ENCODE peak calls at places on chromosomes 4 and X, in four cellular contexts. B is nephron progenitor cell; C is NCI-H460; G is stimulated activated CD8-positive, alpha-beta memory T cell treated with anti-CD3 and anti-CD28 coated beads, Interleukin-4, amount 100 ng/mL, for 1 hour. S is an unnamed sample.

GRCh38 chrX:17412692-17413091 is 37.7 kb downstream of the NHS start:
- DNase-seq in B (no peak), G (no peak), C (peak; percentile 40), S (no peak)

GRCh38 chr4:140018931-140019618 is 134.9 kb downstream of the MAML3 start:
- DNase-seq in G (no peak), B (no peak), C (no peak), S (no peak)

GRCh38 chrX:118723376-118723775 is 4.0 kb upstream of the IL13RA1 start:
- DNase-seq in G (no peak), B (no peak), C (no peak), S (no peak)

GRCh38 chrX:40172169-40172979 is 74.6 kb upstream of the BCOR start:
- DNase-seq in C (no peak), B (peak; percentile 54), G (no peak), S (no peak)

GRCh38 chr4:179110816-179111215 is 1668.6 kb upstream of the AGA start:
- DNase-seq in B (no peak), G (no peak), C (no peak), S (no peak)

GRCh38 chr4:85445058-85445639 is 29.8 kb upstream of the ARHGAP24 start:
- DNase-seq in G (no peak), B (no peak), C (no peak), S (no peak)

GRCh38 chr4:72484991-72485390 is 84.0 kb downstream of the ADAMTS3 start:
- DNase-seq in B (no peak), G (no peak), C (no peak), S (no peak)

GRCh38 chr4:107034091-107034698 is 1.9 kb downstream of the DKK2 start:
- DNase-seq in B (peak; percentile 71), G (no peak), C (no peak), S (no peak)

GRCh38 chrX:118536687-118537461 is 41.3 kb downstream of the DOCK11 start:
- DNase-seq in B (peak; percentile 10), C (no peak), G (peak; percentile 15), S (no peak)

GRCh38 chr4:18882468-18882867 is 860.9 kb upstream of the LCORL start:
- DNase-seq in C (peak; percentile 16), B (no peak), G (no peak), S (no peak)

S was measured in CD14-positive monocyte.